ENCODE peak calls at places on chromosome 1, in nine cellular contexts. One of them, this sample, is unnamed.

GRCh38 chr1:214224605-214225354 is 56.2 kb upstream of the SMYD2 start:
- DNase-seq in fibroblast of lung: peak
- DNase-seq in endothelial cell of umbilical vein: peak
- DNase-seq in esophagus squamous epithelium: no peak
- DNase-seq in fibroblast of pulmonary artery: peak
- DNase-seq in OCI-LY7: no peak
- DNase-seq in AG09309: no peak
- DNase-seq in K562: no peak
- DNase-seq in GM12865: no peak
- DNase-seq in this sample: peak

GRCh38 chr1:111193712-111194480 is 6.5 kb downstream of the DENND2D start:
- DNase-seq in AG09309: no peak
- DNase-seq in esophagus squamous epithelium: no peak
- DNase-seq in GM12865: peak
- DNase-seq in K562: no peak
- DNase-seq in endothelial cell of umbilical vein: no peak
- DNase-seq in OCI-LY7: no peak
- DNase-seq in fibroblast of lung: no peak
- DNase-seq in fibroblast of pulmonary artery: no peak
- DNase-seq in this sample: no peak

GRCh38 chr1:59043796-59044195 is 253.1 kb upstream of the FGGY start:
- DNase-seq in fibroblast of pulmonary artery: peak
- DNase-seq in fibroblast of lung: peak
- DNase-seq in endothelial cell of umbilical vein: no peak
- DNase-seq in AG09309: peak
- DNase-seq in K562: peak
- DNase-seq in GM12865: no peak
- DNase-seq in OCI-LY7: no peak
- DNase-seq in esophagus squamous epithelium: no peak
- DNase-seq in this sample: peak

GRCh38 chr1:227268943-227269342 is 49.3 kb downstream of the CDC42BPA start:
- DNase-seq in GM12865: no peak
- DNase-seq in fibroblast of lung: no peak
- DNase-seq in OCI-LY7: no peak
- DNase-seq in AG09309: no peak
- DNase-seq in K562: no peak
- DNase-seq in fibroblast of pulmonary artery: peak
- DNase-seq in esophagus squamous epithelium: no peak
- DNase-seq in endothelial cell of umbilical vein: peak
- DNase-seq in this sample: peak

GRCh38 chr1:209769171-209769904 is 13.5 kb downstream of the TRAF3IP3 start:
- DNase-seq in OCI-LY7: peak
- DNase-seq in GM12865: peak
- DNase-seq in esophagus squamous epithelium: peak
- DNase-seq in fibroblast of pulmonary artery: peak
- DNase-seq in endothelial cell of umbilical vein: peak
- DNase-seq in K562: no peak
- DNase-seq in AG09309: peak
- DNase-seq in fibroblast of lung: peak
- DNase-seq in this sample: peak

GRCh38 chr1:94741510-94741909 is 78.6 kb upstream of the SLC44A3 start:
- DNase-seq in endothelial cell of umbilical vein: no peak
- DNase-seq in esophagus squamous epithelium: no peak
- DNase-seq in fibroblast of lung: no peak
- DNase-seq in OCI-LY7: no peak
- DNase-seq in fibroblast of pulmonary artery: no peak
- DNase-seq in AG09309: no peak
- DNase-seq in K562: no peak
- DNase-seq in GM12865: no peak
- DNase-seq in this sample: peak

GRCh38 chr1:68269637-68270430 is 37.5 kb upstream of the WLS start:
- DNase-seq in AG09309: no peak
- DNase-seq in endothelial cell of umbilical vein: no peak
- DNase-seq in OCI-LY7: no peak
- DNase-seq in fibroblast of pulmonary artery: peak
- DNase-seq in GM12865: no peak
- DNase-seq in esophagus squamous epithelium: no peak
- DNase-seq in K562: no peak
- DNase-seq in fibroblast of lung: peak
- DNase-seq in this sample: peak

GRCh38 chr1:185144233-185144632 is 12.5 kb downstream of the TRMT1L start:
- DNase-seq in OCI-LY7: no peak
- DNase-seq in esophagus squamous epithelium: no peak
- DNase-seq in fibroblast of lung: peak
- DNase-seq in K562: no peak
- DNase-seq in GM12865: no peak
- DNase-seq in AG09309: no peak
- DNase-seq in endothelial cell of umbilical vein: peak
- DNase-seq in fibroblast of pulmonary artery: peak
- DNase-seq in this sample: peak

GRCh38 chr1:88175631-88176226 is 508.3 kb upstream of the PKN2 start:
- DNase-seq in esophagus squamous epithelium: no peak
- DNase-seq in fibroblast of pulmonary artery: peak
- DNase-seq in AG09309: no peak
- DNase-seq in GM12865: no peak
- DNase-seq in endothelial cell of umbilical vein: no peak
- DNase-seq in K562: no peak
- DNase-seq in OCI-LY7: no peak
- DNase-seq in fibroblast of lung: peak
- DNase-seq in this sample: no peak

GRCh38 chr1:24992761-24993211 is 62.7 kb upstream of the RUNX3 start:
- DNase-seq in fibroblast of lung: no peak
- DNase-seq in OCI-LY7: no peak
- DNase-seq in endothelial cell of umbilical vein: no peak
- DNase-seq in AG09309: no peak
- DNase-seq in GM12865: no peak
- DNase-seq in K562: no peak
- DNase-seq in fibroblast of pulmonary artery: no peak
- DNase-seq in esophagus squamous epithelium: no peak
- DNase-seq in this sample: no peak

GRCh38 chr1:202056644-202057334 is 46.4 kb downstream of the ELF3 start:
- DNase-seq in esophagus squamous epithelium: no peak
- DNase-seq in AG09309: no peak
- DNase-seq in endothelial cell of umbilical vein: no peak
- DNase-seq in K562: peak
- DNase-seq in fibroblast of pulmonary artery: no peak
- DNase-seq in GM12865: no peak
- DNase-seq in fibroblast of lung: no peak
- DNase-seq in OCI-LY7: no peak
- DNase-seq in this sample: no peak

DNA sequence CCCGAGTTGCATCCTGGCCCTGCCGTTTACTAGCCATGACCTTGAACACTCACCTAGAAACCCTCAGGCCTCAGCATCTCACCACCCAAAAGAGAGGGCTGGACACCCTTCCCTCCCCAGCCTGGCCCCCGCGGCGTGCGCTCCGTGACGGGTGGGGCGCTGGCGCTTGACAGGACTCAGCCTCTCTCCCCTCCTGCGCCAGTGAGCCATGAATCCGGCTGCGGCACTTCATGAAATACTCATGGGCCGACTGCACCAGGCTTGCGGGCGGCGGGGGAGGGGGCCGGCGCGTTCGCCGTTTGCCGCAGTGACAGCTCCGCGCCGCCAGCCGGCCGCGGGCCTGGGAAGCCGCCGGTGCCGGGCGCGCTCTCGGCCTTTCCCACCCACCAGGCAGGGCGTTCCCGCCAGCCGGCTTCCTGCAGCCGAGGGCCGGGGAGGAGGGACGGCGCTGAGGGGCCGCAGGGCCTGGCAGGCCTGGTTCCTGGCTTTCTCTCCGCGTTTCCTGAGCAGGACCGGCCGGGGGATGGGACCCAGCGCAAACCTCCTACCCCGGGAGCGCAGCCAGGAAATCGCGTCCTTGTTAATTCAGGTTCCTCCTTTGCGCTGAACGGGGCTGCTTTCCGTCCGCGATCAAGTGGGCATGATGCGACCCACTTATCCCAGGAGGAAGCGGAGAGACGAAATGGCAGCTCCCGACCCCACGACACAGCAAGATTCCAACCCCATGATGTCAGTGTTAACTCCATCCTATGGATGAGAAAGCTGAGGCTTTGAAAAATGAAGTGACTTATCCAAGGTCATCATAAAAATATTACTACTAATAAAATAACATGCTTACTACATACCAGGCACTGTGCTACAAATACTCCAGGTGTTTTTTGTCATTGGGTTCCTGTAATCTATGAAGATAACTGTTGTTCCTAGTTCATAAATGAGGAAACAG is 9.1 kb upstream of the LUZP1 start:
- DNase-seq in GM12865: peak
- DNase-seq in K562: peak
- DNase-seq in esophagus squamous epithelium: peak
- DNase-seq in fibroblast of pulmonary artery: peak
- DNase-seq in endothelial cell of umbilical vein: peak
- DNase-seq in fibroblast of lung: peak
- DNase-seq in AG09309: no peak
- DNase-seq in OCI-LY7: peak
- DNase-seq in this sample: peak
- H3K4me3 ChIP-seq in GM12865: peak
- H3K4me3 ChIP-seq in K562: peak
- H3K4me3 ChIP-seq in esophagus squamous epithelium: peak
- H3K4me3 ChIP-seq in fibroblast of pulmonary artery: peak
- H3K4me3 ChIP-seq in endothelial cell of umbilical vein: peak
- H3K4me3 ChIP-seq in fibroblast of lung: peak
- H3K4me3 ChIP-seq in AG09309: peak
- H3K4me3 ChIP-seq in OCI-LY7: peak
- H3K4me3 ChIP-seq in this sample: peak

GRCh38 chr1:239706245-239706892 is 320.0 kb downstream of the CHRM3 start:
- DNase-seq in esophagus squamous epithelium: no peak
- DNase-seq in endothelial cell of umbilical vein: no peak
- DNase-seq in fibroblast of lung: no peak
- DNase-seq in fibroblast of pulmonary artery: no peak
- DNase-seq in K562: no peak
- DNase-seq in GM12865: no peak
- DNase-seq in OCI-LY7: no peak
- DNase-seq in AG09309: no peak
- DNase-seq in this sample: no peak

GRCh38 chr1:239707615-239708014 is 321.2 kb downstream of the CHRM3 start:
- DNase-seq in fibroblast of lung: no peak
- DNase-seq in OCI-LY7: no peak
- DNase-seq in K562: no peak
- DNase-seq in endothelial cell of umbilical vein: no peak
- DNase-seq in esophagus squamous epithelium: no peak
- DNase-seq in GM12865: no peak
- DNase-seq in AG09309: no peak
- DNase-seq in fibroblast of pulmonary artery: no peak
- DNase-seq in this sample: no peak

GRCh38 chr1:239708622-239709021 is 322.3 kb downstream of the CHRM3 start:
- DNase-seq in AG09309: no peak
- DNase-seq in K562: no peak
- DNase-seq in GM12865: no peak
- DNase-seq in endothelial cell of umbilical vein: no peak
- DNase-seq in fibroblast of lung: no peak
- DNase-seq in OCI-LY7: no peak
- DNase-seq in fibroblast of pulmonary artery: no peak
- DNase-seq in esophagus squamous epithelium: no peak
- DNase-seq in this sample: no peak

GRCh38 chr1:239717097-239718051 is 331.0 kb downstream of the CHRM3 start:
- DNase-seq in esophagus squamous epithelium: no peak
- DNase-seq in GM12865: no peak
- DNase-seq in endothelial cell of umbilical vein: no peak
- DNase-seq in OCI-LY7: no peak
- DNase-seq in K562: no peak
- DNase-seq in fibroblast of lung: peak
- DNase-seq in fibroblast of pulmonary artery: no peak
- DNase-seq in AG09309: no peak
- DNase-seq in this sample: no peak

DNA sequence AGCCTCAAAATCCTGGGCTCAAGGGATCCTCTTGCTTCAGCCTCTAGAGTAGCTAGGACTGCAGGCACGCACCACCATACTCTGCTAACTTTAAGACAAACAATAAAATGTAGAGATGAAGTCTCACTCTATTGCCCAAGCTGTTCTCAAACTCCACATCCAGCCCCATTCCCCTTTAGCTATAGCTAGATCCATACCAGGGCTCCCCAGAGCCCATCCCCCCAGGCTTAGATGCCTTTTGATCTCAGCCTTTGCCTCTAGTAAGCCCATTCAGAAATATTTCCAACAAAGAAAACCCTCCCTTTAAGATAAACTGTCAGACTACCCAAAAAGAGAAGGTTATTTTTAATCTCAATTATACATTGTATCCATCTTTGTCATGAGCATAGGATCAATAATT is 325.4 kb downstream of the CHRM3 start:
- DNase-seq in K562: no peak
- DNase-seq in fibroblast of lung: no peak
- DNase-seq in fibroblast of pulmonary artery: no peak
- DNase-seq in AG09309: no peak
- DNase-seq in endothelial cell of umbilical vein: no peak
- DNase-seq in GM12865: no peak
- DNase-seq in esophagus squamous epithelium: no peak
- DNase-seq in OCI-LY7: no peak
- DNase-seq in this sample: no peak
- TF ChIP-seq CTCF in K562: no peak
- TF ChIP-seq CTCF in fibroblast of lung: no peak
- TF ChIP-seq CTCF in fibroblast of pulmonary artery: no peak
- TF ChIP-seq CTCF in AG09309: no peak
- TF ChIP-seq CTCF in endothelial cell of umbilical vein: no peak
- TF ChIP-seq CTCF in GM12865: no peak
- TF ChIP-seq CTCF in esophagus squamous epithelium: no peak
- TF ChIP-seq CTCF in OCI-LY7: no peak
- TF ChIP-seq CTCF in this sample: no peak

DNA sequence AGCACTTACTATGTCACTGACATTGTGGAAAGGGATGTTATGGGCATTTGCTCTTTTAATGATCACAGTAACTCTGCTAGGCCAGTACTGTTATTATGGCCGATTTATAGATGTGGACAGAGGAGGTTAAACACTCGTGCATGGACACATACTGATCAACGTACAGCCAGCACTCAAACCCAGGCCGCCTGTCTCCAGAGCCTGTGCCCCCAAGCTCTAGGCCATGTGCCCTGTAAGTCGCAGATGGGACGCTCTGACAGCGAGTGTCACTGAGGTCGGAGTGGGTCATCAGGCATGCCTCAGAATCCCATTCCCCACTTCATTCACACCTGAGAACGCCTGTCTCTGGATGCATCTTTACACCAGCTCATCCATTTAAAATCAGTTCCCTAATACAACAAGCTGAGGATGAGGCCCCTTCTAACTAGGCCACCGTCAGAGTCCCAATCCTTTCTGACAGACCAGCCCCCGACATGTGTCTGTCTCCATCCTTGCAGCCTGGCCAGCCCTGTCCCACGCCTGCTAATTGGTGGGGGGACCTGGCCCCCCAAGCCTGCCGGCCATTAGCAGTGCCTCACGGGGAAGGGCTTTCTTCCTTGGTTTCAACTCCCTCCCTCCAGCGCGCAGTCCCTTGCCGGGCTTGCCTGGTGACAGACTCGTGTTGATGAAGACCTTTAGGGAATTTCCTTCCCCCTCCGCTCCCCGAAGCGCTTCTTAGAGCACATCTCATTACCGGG is 436.7 kb downstream of the KIF26B start:
- DNase-seq in K562: no peak
- DNase-seq in fibroblast of lung: no peak
- DNase-seq in OCI-LY7: no peak
- DNase-seq in AG09309: no peak
- DNase-seq in endothelial cell of umbilical vein: no peak
- DNase-seq in fibroblast of pulmonary artery: no peak
- DNase-seq in esophagus squamous epithelium: no peak
- DNase-seq in GM12865: no peak
- DNase-seq in this sample: no peak
- H3K4me3 ChIP-seq in K562: no peak
- H3K4me3 ChIP-seq in fibroblast of lung: no peak
- H3K4me3 ChIP-seq in OCI-LY7: no peak
- H3K4me3 ChIP-seq in AG09309: no peak
- H3K4me3 ChIP-seq in endothelial cell of umbilical vein: no peak
- H3K4me3 ChIP-seq in fibroblast of pulmonary artery: no peak
- H3K4me3 ChIP-seq in esophagus squamous epithelium: no peak
- H3K4me3 ChIP-seq in GM12865: no peak
- H3K4me3 ChIP-seq in this sample: no peak

GRCh38 chr1:77126309-77126708 is 92.9 kb downstream of the PIGK start:
- DNase-seq in esophagus squamous epithelium: no peak
- DNase-seq in fibroblast of lung: peak
- DNase-seq in K562: peak
- DNase-seq in endothelial cell of umbilical vein: peak
- DNase-seq in OCI-LY7: peak
- DNase-seq in fibroblast of pulmonary artery: peak
- DNase-seq in AG09309: peak
- DNase-seq in GM12865: peak
- DNase-seq in this sample: peak
- TF ChIP-seq CTCF in esophagus squamous epithelium: peak
- TF ChIP-seq CTCF in fibroblast of lung: peak
- TF ChIP-seq CTCF in K562: peak
- TF ChIP-seq CTCF in endothelial cell of umbilical vein: peak
- TF ChIP-seq CTCF in OCI-LY7: peak
- TF ChIP-seq CTCF in fibroblast of pulmonary artery: peak
- TF ChIP-seq CTCF in AG09309: peak
- TF ChIP-seq CTCF in GM12865: peak
- TF ChIP-seq CTCF in this sample: peak

This sample was measured in fibroblast of mammary gland.